ENCODE peak calls at places on chromosomes 7 and 10, in nine cellular contexts. One of them, this sample, is unnamed.

GRCh38 chr7:3879337-3880054 is 578.4 kb downstream of the SDK1 start:
- DNase-seq in heart right ventricle: no peak
- DNase-seq in thoracic aorta: no peak
- DNase-seq in fibroblast of mammary gland: no peak
- DNase-seq in hepatocyte: no peak
- DNase-seq in heart left ventricle: no peak
- DNase-seq in Calu3: no peak
- DNase-seq in upper lobe of left lung: no peak
- DNase-seq in AG09319: no peak
- DNase-seq in this sample: no peak

GRCh38 chr7:104979167-104979841 is 34.7 kb upstream of the KMT2E start:
- DNase-seq in heart right ventricle: no peak
- DNase-seq in thoracic aorta: no peak
- DNase-seq in fibroblast of mammary gland: peak; percentile 96
- DNase-seq in hepatocyte: peak; percentile 60
- DNase-seq in heart left ventricle: peak; percentile 25
- DNase-seq in Calu3: no peak
- DNase-seq in upper lobe of left lung: no peak
- DNase-seq in AG09319: no peak
- DNase-seq in this sample: no peak

GRCh38 chr10:101649530-101650085 is 45.4 kb downstream of the FBXW4 start:
- DNase-seq in heart right ventricle: no peak
- DNase-seq in thoracic aorta: no peak
- DNase-seq in fibroblast of mammary gland: no peak
- DNase-seq in hepatocyte: no peak
- DNase-seq in heart left ventricle: no peak
- DNase-seq in Calu3: no peak
- DNase-seq in upper lobe of left lung: no peak
- DNase-seq in AG09319: no peak
- DNase-seq in this sample: no peak

GRCh38 chr10:43202657-43203490 is 64.0 kb downstream of the RASGEF1A start:
- DNase-seq in heart right ventricle: peak; percentile 14
- DNase-seq in thoracic aorta: no peak
- DNase-seq in fibroblast of mammary gland: no peak
- DNase-seq in hepatocyte: peak; percentile 55
- DNase-seq in heart left ventricle: peak; percentile 18
- DNase-seq in Calu3: peak; percentile 41
- DNase-seq in upper lobe of left lung: peak; percentile 89
- DNase-seq in AG09319: no peak
- DNase-seq in this sample: peak; percentile 72

GRCh38 chr7:4234498-4234855 is 447.6 kb upstream of the FOXK1 start:
- DNase-seq in heart right ventricle: no peak
- DNase-seq in thoracic aorta: no peak
- DNase-seq in fibroblast of mammary gland: no peak
- DNase-seq in hepatocyte: no peak
- DNase-seq in heart left ventricle: no peak
- DNase-seq in Calu3: no peak
- DNase-seq in upper lobe of left lung: peak; percentile 40
- DNase-seq in AG09319: no peak
- DNase-seq in this sample: no peak

GRCh38 chr7:33901847-33902246 is 3.5 kb upstream of the BMPER start:
- DNase-seq in heart right ventricle: no peak
- DNase-seq in thoracic aorta: no peak
- DNase-seq in fibroblast of mammary gland: no peak
- DNase-seq in hepatocyte: no peak
- DNase-seq in heart left ventricle: no peak
- DNase-seq in Calu3: no peak
- DNase-seq in upper lobe of left lung: no peak
- DNase-seq in AG09319: no peak
- DNase-seq in this sample: no peak

GRCh38 chr7:155227788-155228458 is 69.8 kb upstream of the INSIG1 start:
- DNase-seq in heart right ventricle: no peak
- DNase-seq in thoracic aorta: no peak
- DNase-seq in fibroblast of mammary gland: no peak
- DNase-seq in hepatocyte: no peak
- DNase-seq in heart left ventricle: no peak
- DNase-seq in Calu3: no peak
- DNase-seq in upper lobe of left lung: peak; percentile 56
- DNase-seq in AG09319: no peak
- DNase-seq in this sample: no peak

GRCh38 chr7:128164061-128164954 is 76.8 kb upstream of the LEP start:
- DNase-seq in heart right ventricle: no peak
- DNase-seq in thoracic aorta: no peak
- DNase-seq in fibroblast of mammary gland: peak; percentile 77
- DNase-seq in hepatocyte: peak; percentile 52
- DNase-seq in heart left ventricle: no peak
- DNase-seq in Calu3: peak; percentile 77
- DNase-seq in upper lobe of left lung: no peak
- DNase-seq in AG09319: peak; percentile 16
- DNase-seq in this sample: no peak

GRCh38 chr7:107506683-107507339 is 37.0 kb downstream of the GPR22 start:
- DNase-seq in heart right ventricle: peak; percentile 11
- DNase-seq in thoracic aorta: no peak
- DNase-seq in fibroblast of mammary gland: peak; percentile 21
- DNase-seq in hepatocyte: peak; percentile 15
- DNase-seq in heart left ventricle: peak; percentile 15
- DNase-seq in Calu3: peak; percentile 85
- DNase-seq in upper lobe of left lung: no peak
- DNase-seq in AG09319: no peak
- DNase-seq in this sample: no peak

GRCh38 chr10:29130190-29130673 is 158.6 kb upstream of the LYZL1 start:
- DNase-seq in heart right ventricle: no peak
- DNase-seq in thoracic aorta: no peak
- DNase-seq in fibroblast of mammary gland: peak; percentile 30
- DNase-seq in hepatocyte: peak; percentile 63
- DNase-seq in heart left ventricle: no peak
- DNase-seq in Calu3: peak; percentile 60
- DNase-seq in upper lobe of left lung: no peak
- DNase-seq in AG09319: no peak
- DNase-seq in this sample: no peak

GRCh38 chr10:79050896-79051555 is 17.7 kb upstream of the ZMIZ1 start:
- DNase-seq in heart right ventricle: no peak
- DNase-seq in thoracic aorta: no peak
- DNase-seq in fibroblast of mammary gland: no peak
- DNase-seq in hepatocyte: no peak
- DNase-seq in heart left ventricle: no peak
- DNase-seq in Calu3: no peak
- DNase-seq in upper lobe of left lung: no peak
- DNase-seq in AG09319: no peak
- DNase-seq in this sample: no peak

GRCh38 chr7:21412291-21412896 is 15.5 kb upstream of the SP4 start:
- DNase-seq in heart right ventricle: no peak
- DNase-seq in thoracic aorta: no peak
- DNase-seq in fibroblast of mammary gland: no peak
- DNase-seq in hepatocyte: no peak
- DNase-seq in heart left ventricle: no peak
- DNase-seq in Calu3: no peak
- DNase-seq in upper lobe of left lung: no peak
- DNase-seq in AG09319: no peak
- DNase-seq in this sample: no peak

GRCh38 chr10:70528726-70529362 is 50.3 kb downstream of the PALD1 start:
- DNase-seq in heart right ventricle: peak; percentile 38
- DNase-seq in thoracic aorta: no peak
- DNase-seq in fibroblast of mammary gland: peak; percentile 57
- DNase-seq in hepatocyte: no peak
- DNase-seq in heart left ventricle: no peak
- DNase-seq in Calu3: peak; percentile 53
- DNase-seq in upper lobe of left lung: no peak
- DNase-seq in AG09319: no peak
- DNase-seq in this sample: no peak

DNA sequence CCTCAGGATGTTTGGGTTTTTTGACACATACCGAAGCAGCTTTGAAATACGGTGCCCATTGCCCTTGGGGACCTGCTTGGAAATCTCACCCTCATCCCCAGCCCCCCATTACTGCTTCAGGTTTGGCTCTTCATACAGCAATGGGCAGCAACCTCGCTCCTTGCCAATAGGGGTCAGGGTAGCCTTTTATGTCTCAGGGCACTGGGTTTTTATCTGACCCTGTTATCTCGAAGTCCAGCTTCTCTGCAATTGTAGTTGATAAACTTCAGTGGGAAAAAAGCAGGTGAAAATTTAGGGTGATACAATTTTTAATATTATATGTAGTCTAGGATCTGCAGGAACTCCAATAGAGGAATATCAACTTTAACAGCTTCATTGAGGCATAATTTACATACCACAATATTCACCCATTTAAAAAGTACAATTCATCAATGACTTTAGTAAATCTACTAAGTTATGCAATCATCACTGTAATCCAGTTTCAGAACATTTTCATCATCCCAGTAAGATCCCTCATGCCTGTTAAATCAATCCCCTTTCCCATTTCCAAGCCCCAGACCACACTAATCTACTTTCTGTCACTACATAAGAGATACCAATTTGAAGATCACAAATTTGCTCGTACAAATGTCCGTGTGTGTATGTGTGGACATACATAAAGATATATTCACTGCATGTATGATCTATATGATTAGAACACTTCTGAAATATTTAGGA is 386.2 kb downstream of the KCNMA1 start:
- DNase-seq in heart right ventricle: no peak
- DNase-seq in thoracic aorta: no peak
- DNase-seq in fibroblast of mammary gland: peak; percentile 63
- DNase-seq in hepatocyte: peak; percentile 64
- DNase-seq in heart left ventricle: no peak
- DNase-seq in Calu3: peak; percentile 62
- DNase-seq in upper lobe of left lung: no peak
- DNase-seq in AG09319: no peak
- DNase-seq in this sample: no peak
- TF ChIP-seq CTCF in heart right ventricle: peak; percentile 16
- TF ChIP-seq CTCF in thoracic aorta: peak; percentile 25
- TF ChIP-seq CTCF in fibroblast of mammary gland: peak; percentile 83
- TF ChIP-seq CTCF in hepatocyte: peak; percentile 57
- TF ChIP-seq CTCF in heart left ventricle: peak; percentile 27
- TF ChIP-seq CTCF in Calu3: peak; percentile 70
- TF ChIP-seq CTCF in upper lobe of left lung: no peak
- TF ChIP-seq CTCF in AG09319: peak; percentile 73
- TF ChIP-seq CTCF in this sample: peak; percentile 76

GRCh38 chr10:36885746-36886145 is 239.7 kb upstream of the ANKRD30A start:
- DNase-seq in heart right ventricle: no peak
- DNase-seq in thoracic aorta: no peak
- DNase-seq in fibroblast of mammary gland: no peak
- DNase-seq in hepatocyte: no peak
- DNase-seq in heart left ventricle: no peak
- DNase-seq in Calu3: no peak
- DNase-seq in upper lobe of left lung: no peak
- DNase-seq in AG09319: no peak
- DNase-seq in this sample: no peak

GRCh38 chr10:36886303-36886891 is 239.0 kb upstream of the ANKRD30A start:
- DNase-seq in heart right ventricle: no peak
- DNase-seq in thoracic aorta: no peak
- DNase-seq in fibroblast of mammary gland: no peak
- DNase-seq in hepatocyte: no peak
- DNase-seq in heart left ventricle: no peak
- DNase-seq in Calu3: no peak
- DNase-seq in upper lobe of left lung: no peak
- DNase-seq in AG09319: no peak
- DNase-seq in this sample: no peak

DNA sequence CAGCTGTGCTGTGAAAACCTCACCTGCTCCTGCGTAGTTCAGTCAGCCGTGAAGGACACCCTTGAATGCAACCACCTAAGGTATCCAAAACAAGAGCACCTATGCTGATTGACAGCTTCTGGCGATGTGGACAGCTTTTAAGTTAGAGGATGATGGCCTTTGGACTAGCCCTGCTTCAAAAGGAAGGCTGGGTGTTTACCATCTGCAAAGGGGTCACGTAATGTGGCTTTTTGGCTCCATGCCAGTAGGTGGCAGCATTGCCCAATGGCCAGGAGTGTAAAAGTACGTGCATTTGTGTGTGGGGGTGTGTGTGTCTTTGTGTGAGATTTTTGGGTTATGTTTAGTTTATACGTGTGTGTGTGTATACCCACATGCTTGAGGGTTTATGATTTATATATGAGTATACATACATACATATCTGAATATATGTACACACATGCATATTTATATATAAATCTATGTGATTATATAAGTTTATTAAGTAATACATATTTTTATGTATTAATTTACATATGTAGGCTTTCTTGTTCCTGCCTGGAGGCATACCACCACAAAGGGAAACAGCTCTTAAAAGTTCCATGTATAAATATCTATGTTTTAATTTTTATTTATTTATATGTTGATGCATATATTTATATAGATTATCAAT is 236.3 kb upstream of the ANKRD30A start:
- DNase-seq in heart right ventricle: no peak
- DNase-seq in thoracic aorta: no peak
- DNase-seq in fibroblast of mammary gland: peak; percentile 20
- DNase-seq in hepatocyte: peak; percentile 59
- DNase-seq in heart left ventricle: no peak
- DNase-seq in Calu3: peak; percentile 60
- DNase-seq in upper lobe of left lung: no peak
- DNase-seq in AG09319: no peak
- DNase-seq in this sample: no peak
- TF ChIP-seq CTCF in heart right ventricle: no peak
- TF ChIP-seq CTCF in thoracic aorta: no peak
- TF ChIP-seq CTCF in fibroblast of mammary gland: peak; percentile 17
- TF ChIP-seq CTCF in hepatocyte: peak; percentile 37
- TF ChIP-seq CTCF in heart left ventricle: no peak
- TF ChIP-seq CTCF in Calu3: peak; percentile 21
- TF ChIP-seq CTCF in upper lobe of left lung: no peak
- TF ChIP-seq CTCF in AG09319: no peak
- TF ChIP-seq CTCF in this sample: peak; percentile 81

GRCh38 chr7:23938937-23939552 is 229.0 kb downstream of the STK31 start:
- DNase-seq in heart right ventricle: no peak
- DNase-seq in thoracic aorta: no peak
- DNase-seq in fibroblast of mammary gland: peak; percentile 1
- DNase-seq in hepatocyte: peak; percentile 73
- DNase-seq in heart left ventricle: no peak
- DNase-seq in Calu3: peak; percentile 74
- DNase-seq in upper lobe of left lung: no peak
- DNase-seq in AG09319: no peak
- DNase-seq in this sample: no peak
- TF ChIP-seq CTCF in heart right ventricle: peak; percentile 19
- TF ChIP-seq CTCF in thoracic aorta: no peak
- TF ChIP-seq CTCF in fibroblast of mammary gland: peak; percentile 16
- TF ChIP-seq CTCF in hepatocyte: peak; percentile 64
- TF ChIP-seq CTCF in heart left ventricle: peak; percentile 14
- TF ChIP-seq CTCF in Calu3: peak; percentile 79
- TF ChIP-seq CTCF in upper lobe of left lung: no peak
- TF ChIP-seq CTCF in AG09319: peak; percentile 35
- TF ChIP-seq CTCF in this sample: peak; percentile 72

DNA sequence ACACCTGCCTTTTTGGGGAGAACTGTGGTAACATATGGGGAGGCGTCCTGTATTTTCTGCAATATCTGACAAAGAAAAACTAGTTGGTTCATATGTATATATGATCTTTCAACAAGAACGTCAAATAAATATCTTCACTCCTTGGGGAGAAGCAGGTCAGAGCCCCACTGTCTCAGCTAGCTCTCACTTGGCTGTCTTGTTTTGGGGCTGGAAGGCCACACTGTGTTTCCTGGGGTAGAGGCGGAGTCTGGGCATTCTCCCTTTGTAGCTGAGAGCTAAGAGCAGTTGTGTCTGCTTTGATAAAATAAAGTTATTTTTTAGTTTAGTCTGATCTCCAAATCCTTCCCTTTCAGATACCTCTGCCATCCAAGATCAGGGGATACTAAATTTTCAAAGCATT is 83.9 kb upstream of the IGFBP3 start:
- DNase-seq in heart right ventricle: no peak
- DNase-seq in thoracic aorta: no peak
- DNase-seq in fibroblast of mammary gland: no peak
- DNase-seq in hepatocyte: no peak
- DNase-seq in heart left ventricle: no peak
- DNase-seq in Calu3: no peak
- DNase-seq in upper lobe of left lung: no peak
- DNase-seq in AG09319: no peak
- DNase-seq in this sample: no peak
- TF ChIP-seq CTCF in heart right ventricle: no peak
- TF ChIP-seq CTCF in thoracic aorta: no peak
- TF ChIP-seq CTCF in fibroblast of mammary gland: no peak
- TF ChIP-seq CTCF in hepatocyte: no peak
- TF ChIP-seq CTCF in heart left ventricle: no peak
- TF ChIP-seq CTCF in Calu3: no peak
- TF ChIP-seq CTCF in upper lobe of left lung: no peak
- TF ChIP-seq CTCF in AG09319: no peak
- TF ChIP-seq CTCF in this sample: no peak